ENCODE peak calls at places on chromosomes 4 and X, in nine cellular contexts. One of them, this sample, is unnamed.

GRCh38 chrX:85505801-85506200 is 126.3 kb upstream of the POF1B start:
- DNase-seq in spleen: no peak
- DNase-seq in CD4-positive, alpha-beta memory T cell: no peak
- DNase-seq in prostate gland: no peak
- DNase-seq in Peyer's patch: no peak
- DNase-seq in right atrium auricular region: no peak
- DNase-seq in endodermal cell: no peak
- DNase-seq in K562: no peak
- DNase-seq in body of pancreas: no peak
- DNase-seq in this sample: no peak

GRCh38 chr4:185965456-185966384 is 103.2 kb upstream of the TLR3 start:
- DNase-seq in spleen: no peak
- DNase-seq in CD4-positive, alpha-beta memory T cell: no peak
- DNase-seq in prostate gland: no peak
- DNase-seq in Peyer's patch: no peak
- DNase-seq in right atrium auricular region: no peak
- DNase-seq in endodermal cell: no peak
- DNase-seq in K562: no peak
- DNase-seq in body of pancreas: no peak
- DNase-seq in this sample: no peak

GRCh38 chr4:41160010-41160789 is 54.1 kb downstream of the APBB2 start:
- DNase-seq in spleen: no peak
- DNase-seq in CD4-positive, alpha-beta memory T cell: no peak
- DNase-seq in prostate gland: no peak
- DNase-seq in Peyer's patch: no peak
- DNase-seq in right atrium auricular region: no peak
- DNase-seq in endodermal cell: peak; percentile 66
- DNase-seq in K562: no peak
- DNase-seq in body of pancreas: no peak
- DNase-seq in this sample: no peak

GRCh38 chr4:154739111-154739510 is 4.7 kb upstream of the LRAT start:
- DNase-seq in spleen: no peak
- DNase-seq in CD4-positive, alpha-beta memory T cell: no peak
- DNase-seq in prostate gland: no peak
- DNase-seq in Peyer's patch: no peak
- DNase-seq in right atrium auricular region: no peak
- DNase-seq in endodermal cell: peak; percentile 85
- DNase-seq in K562: no peak
- DNase-seq in body of pancreas: no peak
- DNase-seq in this sample: no peak

GRCh38 chrX:101171883-101172400 is 47.6 kb upstream of the DRP2 start:
- DNase-seq in spleen: no peak
- DNase-seq in CD4-positive, alpha-beta memory T cell: no peak
- DNase-seq in prostate gland: no peak
- DNase-seq in Peyer's patch: no peak
- DNase-seq in right atrium auricular region: no peak
- DNase-seq in endodermal cell: no peak
- DNase-seq in K562: no peak
- DNase-seq in body of pancreas: no peak
- DNase-seq in this sample: no peak

GRCh38 chrX:50470103-50471031 is at the start of gene DGKK:
- DNase-seq in spleen: peak; percentile 64
- DNase-seq in CD4-positive, alpha-beta memory T cell: no peak
- DNase-seq in prostate gland: no peak
- DNase-seq in Peyer's patch: no peak
- DNase-seq in right atrium auricular region: no peak
- DNase-seq in endodermal cell: peak; percentile 90
- DNase-seq in K562: no peak
- DNase-seq in body of pancreas: no peak
- DNase-seq in this sample: no peak

GRCh38 chr4:94406668-94407437 is 44.9 kb upstream of the PDLIM5 start:
- DNase-seq in spleen: no peak
- DNase-seq in CD4-positive, alpha-beta memory T cell: peak; percentile 50
- DNase-seq in prostate gland: peak; percentile 87
- DNase-seq in Peyer's patch: peak; percentile 59
- DNase-seq in right atrium auricular region: peak; percentile 81
- DNase-seq in endodermal cell: peak; percentile 80
- DNase-seq in K562: peak; percentile 39
- DNase-seq in body of pancreas: peak; percentile 90
- DNase-seq in this sample: peak; percentile 82

GRCh38 chrX:80879916-80880315 is 70.2 kb upstream of the BRWD3 start:
- DNase-seq in spleen: no peak
- DNase-seq in CD4-positive, alpha-beta memory T cell: no peak
- DNase-seq in prostate gland: peak; percentile 3
- DNase-seq in Peyer's patch: no peak
- DNase-seq in right atrium auricular region: no peak
- DNase-seq in endodermal cell: no peak
- DNase-seq in K562: no peak
- DNase-seq in body of pancreas: no peak
- DNase-seq in this sample: no peak

GRCh38 chr4:78634011-78634664 is 82.6 kb downstream of the ANXA3 start:
- DNase-seq in spleen: no peak
- DNase-seq in CD4-positive, alpha-beta memory T cell: no peak
- DNase-seq in prostate gland: peak; percentile 6
- DNase-seq in Peyer's patch: no peak
- DNase-seq in right atrium auricular region: peak; percentile 68
- DNase-seq in endodermal cell: no peak
- DNase-seq in K562: no peak
- DNase-seq in body of pancreas: no peak
- DNase-seq in this sample: no peak

GRCh38 chr4:142719854-142720541 is 126.1 kb downstream of the INPP4B start:
- DNase-seq in spleen: no peak
- DNase-seq in CD4-positive, alpha-beta memory T cell: peak; percentile 56
- DNase-seq in prostate gland: no peak
- DNase-seq in Peyer's patch: no peak
- DNase-seq in right atrium auricular region: no peak
- DNase-seq in endodermal cell: no peak
- DNase-seq in K562: no peak
- DNase-seq in body of pancreas: no peak
- DNase-seq in this sample: peak; percentile 63

GRCh38 chr4:82630079-82630478 is 68.3 kb upstream of the TMEM150C start:
- DNase-seq in spleen: no peak
- DNase-seq in CD4-positive, alpha-beta memory T cell: no peak
- DNase-seq in prostate gland: no peak
- DNase-seq in Peyer's patch: no peak
- DNase-seq in right atrium auricular region: no peak
- DNase-seq in endodermal cell: no peak
- DNase-seq in K562: no peak
- DNase-seq in body of pancreas: no peak
- DNase-seq in this sample: no peak

GRCh38 chr4:10461091-10461849 is 4.0 kb upstream of the ZNF518B start:
- DNase-seq in spleen: peak; percentile 94
- DNase-seq in CD4-positive, alpha-beta memory T cell: peak; percentile 76
- DNase-seq in prostate gland: peak; percentile 18
- DNase-seq in Peyer's patch: peak; percentile 45
- DNase-seq in right atrium auricular region: no peak
- DNase-seq in endodermal cell: peak; percentile 89
- DNase-seq in K562: peak; percentile 85
- DNase-seq in body of pancreas: peak; percentile 22
- DNase-seq in this sample: peak; percentile 76

GRCh38 chrX:119971184-119971583 is 27.6 kb upstream of the NKAP start:
- DNase-seq in spleen: no peak
- DNase-seq in CD4-positive, alpha-beta memory T cell: no peak
- DNase-seq in prostate gland: no peak
- DNase-seq in Peyer's patch: no peak
- DNase-seq in right atrium auricular region: no peak
- DNase-seq in endodermal cell: no peak
- DNase-seq in K562: no peak
- DNase-seq in body of pancreas: no peak
- DNase-seq in this sample: no peak

GRCh38 chrX:39813631-39814246 is 284.0 kb downstream of the BCOR start:
- DNase-seq in spleen: peak; percentile 83
- DNase-seq in CD4-positive, alpha-beta memory T cell: no peak
- DNase-seq in prostate gland: peak; percentile 69
- DNase-seq in Peyer's patch: no peak
- DNase-seq in right atrium auricular region: peak; percentile 90
- DNase-seq in endodermal cell: no peak
- DNase-seq in K562: no peak
- DNase-seq in body of pancreas: peak; percentile 89
- DNase-seq in this sample: no peak

GRCh38 chr4:146338512-146338911 is 124.2 kb downstream of the REELD1 start:
- DNase-seq in spleen: no peak
- DNase-seq in CD4-positive, alpha-beta memory T cell: no peak
- DNase-seq in prostate gland: no peak
- DNase-seq in Peyer's patch: no peak
- DNase-seq in right atrium auricular region: no peak
- DNase-seq in endodermal cell: no peak
- DNase-seq in K562: no peak
- DNase-seq in body of pancreas: no peak
- DNase-seq in this sample: no peak

GRCh38 chr4:128347930-128348660 is 60.5 kb upstream of the PGRMC2 start:
- DNase-seq in spleen: no peak
- DNase-seq in CD4-positive, alpha-beta memory T cell: no peak
- DNase-seq in prostate gland: no peak
- DNase-seq in Peyer's patch: no peak
- DNase-seq in right atrium auricular region: no peak
- DNase-seq in endodermal cell: no peak
- DNase-seq in K562: no peak
- DNase-seq in body of pancreas: no peak
- DNase-seq in this sample: no peak

GRCh38 chr4:106993846-106994245 is 42.3 kb downstream of the DKK2 start:
- DNase-seq in spleen: no peak
- DNase-seq in CD4-positive, alpha-beta memory T cell: no peak
- DNase-seq in prostate gland: no peak
- DNase-seq in Peyer's patch: no peak
- DNase-seq in right atrium auricular region: no peak
- DNase-seq in endodermal cell: no peak
- DNase-seq in K562: no peak
- DNase-seq in body of pancreas: no peak
- DNase-seq in this sample: no peak
- H3K36me3 ChIP-seq in spleen: no peaks in the 10 kb centered on the region
- H3K36me3 ChIP-seq in CD4-positive, alpha-beta memory T cell: no peaks in the 10 kb centered on the region
- H3K36me3 ChIP-seq in prostate gland: no peaks in the 10 kb centered on the region
- H3K36me3 ChIP-seq in Peyer's patch: no peaks in the 10 kb centered on the region
- H3K36me3 ChIP-seq in right atrium auricular region: no peaks in the 10 kb centered on the region
- H3K36me3 ChIP-seq in endodermal cell: no peaks in the 10 kb centered on the region
- H3K36me3 ChIP-seq in K562: no peaks in the 10 kb centered on the region
- H3K36me3 ChIP-seq in body of pancreas: no peaks in the 10 kb centered on the region
- H3K36me3 ChIP-seq in this sample: no peaks in the 10 kb centered on the region

GRCh38 chrX:6021316-6022091 is 207.2 kb downstream of the NLGN4X start:
- DNase-seq in spleen: no peak
- DNase-seq in CD4-positive, alpha-beta memory T cell: no peak
- DNase-seq in prostate gland: peak; percentile 3
- DNase-seq in Peyer's patch: peak; percentile 20
- DNase-seq in right atrium auricular region: no peak
- DNase-seq in endodermal cell: peak; percentile 84
- DNase-seq in K562: no peak
- DNase-seq in body of pancreas: peak; percentile 29
- DNase-seq in this sample: no peak
- H3K36me3 ChIP-seq in spleen: no peaks in the 10 kb centered on the region
- H3K36me3 ChIP-seq in CD4-positive, alpha-beta memory T cell: no peaks in the 10 kb centered on the region
- H3K36me3 ChIP-seq in prostate gland: no peaks in the 10 kb centered on the region
- H3K36me3 ChIP-seq in Peyer's patch: no peaks in the 10 kb centered on the region
- H3K36me3 ChIP-seq in right atrium auricular region: no peaks in the 10 kb centered on the region
- H3K36me3 ChIP-seq in endodermal cell: no peaks in the 10 kb centered on the region
- H3K36me3 ChIP-seq in K562: no peaks in the 10 kb centered on the region
- H3K36me3 ChIP-seq in body of pancreas: no peaks in the 10 kb centered on the region
- H3K36me3 ChIP-seq in this sample: no peaks in the 10 kb centered on the region

GRCh38 chr4:906311-907102 is 25.6 kb downstream of the GAK start:
- DNase-seq in spleen: no peak
- DNase-seq in CD4-positive, alpha-beta memory T cell: no peak
- DNase-seq in prostate gland: no peak
- DNase-seq in Peyer's patch: no peak
- DNase-seq in right atrium auricular region: no peak
- DNase-seq in endodermal cell: no peak
- DNase-seq in K562: no peak
- DNase-seq in body of pancreas: no peak
- DNase-seq in this sample: no peak
- H3K36me3 ChIP-seq in spleen: peaks cover 50% of the 10 kb centered on the region
- H3K36me3 ChIP-seq in CD4-positive, alpha-beta memory T cell: peaks cover 20% of the 10 kb centered on the region
- H3K36me3 ChIP-seq in prostate gland: no peaks in the 10 kb centered on the region
- H3K36me3 ChIP-seq in Peyer's patch: no peaks in the 10 kb centered on the region
- H3K36me3 ChIP-seq in right atrium auricular region: peaks cover 10% of the 10 kb centered on the region
- H3K36me3 ChIP-seq in endodermal cell: peaks cover 2% of the 10 kb centered on the region
- H3K36me3 ChIP-seq in K562: peaks cover 63% of the 10 kb centered on the region
- H3K36me3 ChIP-seq in body of pancreas: no peaks in the 10 kb centered on the region
- H3K36me3 ChIP-seq in this sample: peaks cover 33% of the 10 kb centered on the region

DNA sequence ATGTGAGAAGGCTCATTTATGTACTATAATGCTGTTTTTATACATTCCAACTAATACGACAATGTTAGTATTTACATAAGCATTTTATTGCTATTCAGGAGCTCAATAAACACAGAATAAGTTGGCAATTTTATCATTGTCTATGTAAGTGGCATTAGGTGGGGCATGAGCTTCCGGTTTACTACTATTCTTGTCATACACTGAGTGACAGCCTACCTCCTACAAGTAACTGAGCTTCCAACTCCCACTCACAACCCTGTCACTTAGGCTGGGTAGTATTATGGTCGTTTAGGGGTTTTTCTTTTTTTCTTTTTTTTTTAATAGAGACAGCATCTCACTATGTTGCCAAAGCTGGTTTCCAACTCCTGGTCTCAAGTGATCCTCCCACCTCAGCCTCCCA is 7.4 kb downstream of the PPID start:
- DNase-seq in spleen: no peak
- DNase-seq in CD4-positive, alpha-beta memory T cell: no peak
- DNase-seq in prostate gland: no peak
- DNase-seq in Peyer's patch: no peak
- DNase-seq in right atrium auricular region: no peak
- DNase-seq in endodermal cell: no peak
- DNase-seq in K562: no peak
- DNase-seq in body of pancreas: no peak
- DNase-seq in this sample: no peak
- H3K36me3 ChIP-seq in spleen: peaks cover 71% of the 10 kb centered on the region
- H3K36me3 ChIP-seq in CD4-positive, alpha-beta memory T cell: peaks cover 65% of the 10 kb centered on the region
- H3K36me3 ChIP-seq in prostate gland: no peaks in the 10 kb centered on the region
- H3K36me3 ChIP-seq in Peyer's patch: no peaks in the 10 kb centered on the region
- H3K36me3 ChIP-seq in right atrium auricular region: peaks cover 67% of the 10 kb centered on the region
- H3K36me3 ChIP-seq in endodermal cell: peaks cover 81% of the 10 kb centered on the region
- H3K36me3 ChIP-seq in K562: peaks cover 95% of the 10 kb centered on the region
- H3K36me3 ChIP-seq in body of pancreas: no peaks in the 10 kb centered on the region
- H3K36me3 ChIP-seq in this sample: peaks cover 86% of the 10 kb centered on the region

DNA sequence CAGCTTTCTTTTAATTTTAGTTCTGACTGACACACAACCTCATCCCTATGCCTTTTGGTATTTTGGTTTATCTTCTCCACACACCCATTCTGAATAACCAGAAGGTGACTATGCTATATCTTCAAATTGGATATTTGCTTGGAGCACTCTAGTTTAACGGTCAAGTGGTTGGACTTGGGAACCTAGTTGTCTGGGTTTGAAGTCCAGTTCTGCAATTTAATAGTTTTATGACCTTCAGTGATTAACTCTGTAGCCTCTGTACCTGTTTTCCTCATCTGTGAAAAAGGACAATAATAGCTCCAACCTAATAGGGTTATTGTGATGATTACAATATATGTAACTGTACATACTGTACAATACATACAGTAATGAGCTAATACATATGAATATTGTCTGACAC is 20.0 kb downstream of the PPM1K start:
- DNase-seq in spleen: no peak
- DNase-seq in CD4-positive, alpha-beta memory T cell: no peak
- DNase-seq in prostate gland: no peak
- DNase-seq in Peyer's patch: no peak
- DNase-seq in right atrium auricular region: no peak
- DNase-seq in endodermal cell: no peak
- DNase-seq in K562: no peak
- DNase-seq in body of pancreas: no peak
- DNase-seq in this sample: no peak
- H3K36me3 ChIP-seq in spleen: peaks cover 26% of the 10 kb centered on the region
- H3K36me3 ChIP-seq in CD4-positive, alpha-beta memory T cell: peaks cover 48% of the 10 kb centered on the region
- H3K36me3 ChIP-seq in prostate gland: no peaks in the 10 kb centered on the region
- H3K36me3 ChIP-seq in Peyer's patch: no peaks in the 10 kb centered on the region
- H3K36me3 ChIP-seq in right atrium auricular region: peaks cover 66% of the 10 kb centered on the region
- H3K36me3 ChIP-seq in endodermal cell: peaks cover 88% of the 10 kb centered on the region
- H3K36me3 ChIP-seq in K562: peaks cover 26% of the 10 kb centered on the region
- H3K36me3 ChIP-seq in body of pancreas: peaks cover 4% of the 10 kb centered on the region
- H3K36me3 ChIP-seq in this sample: peaks cover 67% of the 10 kb centered on the region

GRCh38 chrX:136491832-136492231 is 4.1 kb downstream of the BRS3 start:
- DNase-seq in spleen: no peak
- DNase-seq in CD4-positive, alpha-beta memory T cell: no peak
- DNase-seq in prostate gland: no peak
- DNase-seq in Peyer's patch: no peak
- DNase-seq in right atrium auricular region: no peak
- DNase-seq in endodermal cell: peak; percentile 49
- DNase-seq in K562: no peak
- DNase-seq in body of pancreas: no peak
- DNase-seq in this sample: no peak
- H3K36me3 ChIP-seq in spleen: no peaks in the 10 kb centered on the region
- H3K36me3 ChIP-seq in CD4-positive, alpha-beta memory T cell: no peaks in the 10 kb centered on the region
- H3K36me3 ChIP-seq in prostate gland: no peaks in the 10 kb centered on the region
- H3K36me3 ChIP-seq in Peyer's patch: no peaks in the 10 kb centered on the region
- H3K36me3 ChIP-seq in right atrium auricular region: no peaks in the 10 kb centered on the region
- H3K36me3 ChIP-seq in endodermal cell: no peaks in the 10 kb centered on the region
- H3K36me3 ChIP-seq in K562: no peaks in the 10 kb centered on the region
- H3K36me3 ChIP-seq in body of pancreas: no peaks in the 10 kb centered on the region
- H3K36me3 ChIP-seq in this sample: no peaks in the 10 kb centered on the region

This sample was measured in CD4-positive, CD25-positive, alpha-beta regulatory T cell.